ENCODE peak calls at places on chromosomes 2 and 18, in six cellular contexts. C is omental fat pad, H is HCT116, W is heart left ventricle, Q is left lung, N is mucosa of descending colon. K is an unnamed sample.

GRCh38 chr2:102122909-102123308 is 19.6 kb upstream of the IL1R1 start:
- ATAC-seq in C (no peak), H (no peak), W (no peak), Q (no peak), N (peak), K (no peak)

GRCh38 chr2:69798909-69799526 is 30.4 kb upstream of the GMCL1 start:
- ATAC-seq in C (peak), H (no peak), W (no peak), Q (peak), N (peak), K (no peak)

GRCh38 chr2:177164131-177164530 is 48.5 kb upstream of the HNRNPA3 start:
- ATAC-seq in C (no peak), H (no peak), W (no peak), Q (no peak), N (no peak), K (peak)

GRCh38 chr2:235852528-235852920 is 315.7 kb downstream of the GBX2 start:
- ATAC-seq in C (no peak), H (no peak), W (peak), Q (no peak), N (no peak), K (no peak)

GRCh38 chr2:105102963-105103421 is 65.1 kb downstream of the MRPS9 start:
- ATAC-seq in C (no peak), H (peak), W (no peak), Q (no peak), N (no peak), K (no peak)

GRCh38 chr2:68083346-68083745 is 20.5 kb upstream of the C1D start:
- ATAC-seq in C (no peak), H (no peak), W (no peak), Q (no peak), N (no peak), K (no peak)

GRCh38 chr2:47810850-47811249 is 27.9 kb downstream of the MSH6 start:
- ATAC-seq in C (no peak), H (no peak), W (no peak), Q (no peak), N (no peak), K (no peak)

GRCh38 chr2:135689679-135690078 is 52.0 kb upstream of the UBXN4 start:
- ATAC-seq in C (no peak), H (no peak), W (no peak), Q (no peak), N (no peak), K (no peak)

GRCh38 chr2:164757934-164758695 is 83.5 kb downstream of the COBLL1 start:
- ATAC-seq in C (no peak), H (no peak), W (no peak), Q (peak), N (peak), K (no peak)

GRCh38 chr2:85804583-85804982 is 50.8 kb downstream of the ATOH8 start:
- ATAC-seq in C (no peak), H (peak), W (peak), Q (peak), N (no peak), K (no peak)

GRCh38 chr18:77397056-77397455 is 147.4 kb downstream of the GALR1 start:
- ATAC-seq in C (no peak), H (no peak), W (no peak), Q (no peak), N (no peak), K (no peak)

GRCh38 chr2:233814063-233814435 is 35.9 kb downstream of the MROH2A start:
- ATAC-seq in C (no peak), H (peak), W (no peak), Q (no peak), N (peak), K (no peak)

GRCh38 chr2:76763276-76763675 is 758.9 kb downstream of the LRRTM4 start:
- ATAC-seq in C (no peak), H (no peak), W (no peak), Q (no peak), N (no peak), K (no peak)

GRCh38 chr2:200330351-200331120 is 24.0 kb downstream of the SPATS2L start:
- ATAC-seq in C (no peak), H (no peak), W (peak), Q (no peak), N (no peak), K (no peak)

GRCh38 chr18:23148382-23148781 is 13.1 kb downstream of the CABLES1 start:
- ATAC-seq in C (no peak), H (no peak), W (no peak), Q (no peak), N (no peak), K (no peak)

GRCh38 chr2:189599245-189599644 is 18.7 kb upstream of the SLC40A1 start:
- ATAC-seq in C (no peak), H (no peak), W (no peak), Q (no peak), N (no peak), K (no peak)

GRCh38 chr18:62089174-62089573 is 97.7 kb downstream of the PIGN start:
- ATAC-seq in C (no peak), H (no peak), W (no peak), Q (no peak), N (no peak), K (no peak)

GRCh38 chr2:226423498-226423960 is 376.1 kb downstream of the IRS1 start:
- ATAC-seq in C (peak), H (peak), W (peak), Q (peak), N (peak), K (no peak)

GRCh38 chr2:60556998-60557955 is 3.8 kb upstream of the BCL11A start:
- ATAC-seq in C (no peak), H (no peak), W (no peak), Q (no peak), N (no peak), K (no peak)

GRCh38 chr18:31203086-31203793 is 40.6 kb upstream of the DSC1 start:
- ATAC-seq in C (no peak), H (no peak), W (peak), Q (no peak), N (peak), K (peak)

GRCh38 chr2:160371251-160372009 is 122.2 kb downstream of the RBMS1 start:
- ATAC-seq in C (no peak), H (no peak), W (peak), Q (peak), N (peak), K (no peak)

GRCh38 chr18:74229005-74229404 is 62.8 kb downstream of the CYB5A start:
- ATAC-seq in C (no peak), H (no peak), W (no peak), Q (no peak), N (peak), K (no peak)

GRCh38 chr2:227439214-227439613 is 32.7 kb upstream of the AGFG1 start:
- ATAC-seq in C (no peak), H (no peak), W (no peak), Q (no peak), N (no peak), K (no peak)

GRCh38 chr2:230512955-230513748 is 97.2 kb downstream of the SP100 start:
- ATAC-seq in C (no peak), H (no peak), W (no peak), Q (peak), N (peak), K (no peak)

GRCh38 chr2:149832256-149832655 is 244.7 kb upstream of the MMADHC start:
- ATAC-seq in C (no peak), H (no peak), W (no peak), Q (no peak), N (no peak), K (no peak)

GRCh38 chr2:64537991-64538390 is 13.9 kb downstream of the AFTPH start:
- ATAC-seq in C (no peak), H (no peak), W (no peak), Q (no peak), N (no peak), K (no peak)

GRCh38 chr2:85656468-85656867 is 11.5 kb downstream of the SFTPB start:
- ATAC-seq in C (no peak), H (no peak), W (no peak), Q (no peak), N (no peak), K (no peak)

GRCh38 chr2:8543065-8543411 is 138.8 kb upstream of the ID2 start:
- ATAC-seq in C (no peak), H (no peak), W (no peak), Q (no peak), N (no peak), K (no peak)

GRCh38 chr2:241545523-241546473 is 12.7 kb upstream of the BOK start:
- ATAC-seq in C (no peak), H (no peak), W (no peak), Q (no peak), N (no peak), K (no peak)

GRCh38 chr2:174248187-174248997 is at the start of gene OLA1:
- ATAC-seq in C (peak), H (peak), W (peak), Q (peak), N (peak), K (peak)

GRCh38 chr2:29175338-29175737 is 60.1 kb downstream of the CLIP4 start:
- ATAC-seq in C (no peak), H (no peak), W (no peak), Q (no peak), N (no peak), K (no peak)

GRCh38 chr2:156379069-156379468 is 46.5 kb upstream of the NR4A2 start:
- ATAC-seq in C (no peak), H (no peak), W (no peak), Q (no peak), N (no peak), K (no peak)

GRCh38 chr2:121171625-121172119 is 113.3 kb downstream of the TFCP2L1 start:
- ATAC-seq in C (no peak), H (no peak), W (no peak), Q (no peak), N (no peak), K (no peak)

GRCh38 chr2:233460726-233461431 is 105.7 kb downstream of the USP40 start:
- ATAC-seq in C (no peak), H (no peak), W (peak), Q (no peak), N (peak), K (no peak)

GRCh38 chr2:29742641-29743040 is 178.7 kb downstream of the ALK start:
- ATAC-seq in C (no peak), H (no peak), W (no peak), Q (peak), N (no peak), K (no peak)

DNA sequence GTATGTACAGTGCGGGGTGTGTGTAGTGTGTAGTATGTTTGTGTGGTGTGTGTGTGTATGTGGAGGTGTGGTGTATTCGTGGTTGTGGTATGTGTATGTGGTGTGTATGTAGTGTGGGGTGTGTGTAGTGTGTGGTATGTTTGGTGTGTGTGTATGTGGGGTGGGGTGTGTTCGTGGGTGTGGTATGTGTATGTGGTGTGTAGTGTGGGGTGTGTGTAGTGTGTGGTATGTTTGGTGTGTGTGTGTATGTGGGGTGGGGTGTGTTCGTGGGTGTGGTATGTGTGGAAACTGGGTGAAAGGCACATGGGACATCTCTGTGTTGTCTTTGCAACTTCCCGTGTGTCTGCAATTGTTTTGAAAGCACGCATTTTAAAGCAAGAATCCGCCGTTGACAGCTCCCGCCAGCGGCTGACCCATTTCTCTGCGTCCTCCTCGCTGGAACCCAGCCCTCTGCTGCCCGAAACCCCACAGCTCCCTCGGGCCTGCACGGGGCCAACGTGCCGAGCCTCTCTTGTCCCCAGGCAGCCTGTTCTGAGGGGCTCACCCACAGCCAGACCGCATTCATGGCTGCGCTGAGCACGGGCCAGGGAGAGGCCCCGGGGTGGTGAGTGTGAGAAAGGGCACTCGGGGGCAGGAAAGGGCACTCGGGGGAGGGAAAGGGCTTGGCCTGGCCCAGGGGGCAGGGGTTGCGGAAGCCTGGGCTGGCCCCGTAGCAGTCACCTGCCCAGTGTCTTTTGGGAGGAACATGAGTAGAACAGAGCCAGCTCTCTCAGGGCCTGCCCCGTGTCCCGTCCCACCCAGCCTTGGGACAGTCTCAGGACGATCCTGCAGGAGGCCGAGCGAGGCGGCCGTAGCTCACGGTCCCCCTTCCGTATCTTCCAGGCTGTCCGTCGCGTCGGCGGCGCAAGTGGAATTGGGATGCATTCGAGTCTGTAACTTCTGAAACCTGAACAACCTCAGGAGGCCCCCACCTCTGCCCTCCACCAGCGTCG is 61.4 kb downstream of the TWIST2 start:
- ATAC-seq in C (peak), H (peak), W (peak), Q (peak), N (peak), K (peak)
- TF ChIP-seq CTCF in C (no peak), H (no peak), W (no peak), Q (no peak), N (no peak), K (no peak)

GRCh38 chr18:3447895-3448844 is 1.8 kb upstream of the TGIF1 start:
- ATAC-seq in C (peak), H (peak), W (peak), Q (peak), N (peak), K (peak)
- TF ChIP-seq CTCF in C (no peak), H (no peak), W (peak), Q (no peak), N (no peak), K (no peak)

DNA sequence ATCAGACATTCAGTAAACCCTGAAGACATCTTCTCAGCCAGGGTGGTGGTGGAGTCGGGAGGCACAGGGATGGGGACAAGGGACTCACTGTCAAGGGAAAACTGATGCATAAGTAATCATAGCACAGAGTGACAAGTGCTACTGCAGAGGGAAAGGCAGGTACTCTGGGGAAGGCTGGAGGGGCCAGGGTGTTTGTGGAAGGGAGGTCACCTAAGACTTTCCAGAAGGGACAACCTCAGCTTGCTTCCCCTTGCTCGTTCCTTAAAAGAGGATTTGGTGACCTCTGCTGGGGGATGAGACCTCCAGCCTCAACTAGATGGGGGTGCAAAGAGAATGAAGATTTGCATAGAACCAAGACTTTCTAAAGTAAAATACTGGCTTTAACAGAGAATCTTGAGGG is 99.5 kb downstream of the SLC4A3 start:
- ATAC-seq in C (no peak), H (peak), W (peak), Q (no peak), N (no peak), K (no peak)
- TF ChIP-seq CTCF in C (no peak), H (peak), W (peak), Q (no peak), N (no peak), K (no peak)

GRCh38 chr18:45213040-45213333 is 402.3 kb upstream of the SLC14A2 start:
- ATAC-seq in C (no peak), H (no peak), W (no peak), Q (no peak), N (no peak), K (no peak)
- TF ChIP-seq CTCF in C (no peak), H (no peak), W (no peak), Q (peak), N (no peak), K (no peak)

GRCh38 chr2:18425186-18425585 is 135.3 kb downstream of the RDH14 start:
- ATAC-seq in C (no peak), H (no peak), W (no peak), Q (peak), N (no peak), K (no peak)
- TF ChIP-seq CTCF in C (no peak), H (peak), W (no peak), Q (no peak), N (no peak), K (no peak)

K was measured in gastroesophageal sphincter.